ENCODE peak calls at places on chromosomes 6 and 20, in five cellular contexts. F is stimulated activated CD4-positive, alpha-beta T cell treated with anti-CD3 and anti-CD28 coated beads, Interleukin-15, amount 100 ng/mL, for 24 hours; A is endothelial cell; M is NCI-H1105; O is cardiac fibroblast. J is an unnamed sample.

GRCh38 chr20:58064411-58065010 is 163.9 kb downstream of the ANKRD60 start:
- DNase-seq in F (no peak), A (no peak), M (no peak), O (no peak), J (no peak)

GRCh38 chr20:44126445-44126844 is 60.5 kb downstream of the JPH2 start:
- DNase-seq in F (no peak), A (no peak), M (no peak), O (no peak), J (no peak)

GRCh38 chr6:117210279-117210678 is 55.1 kb upstream of the VGLL2 start:
- DNase-seq in F (no peak), A (no peak), M (no peak), O (no peak), J (no peak)

GRCh38 chr20:25248501-25249172 is 752 bp downstream of the PYGB start:
- DNase-seq in F (peak; percentile 39), A (peak; percentile 54), M (no peak), O (peak; percentile 42), J (peak; percentile 6)

GRCh38 chr6:11462742-11463414 is 74.7 kb upstream of the TMEM170B start:
- DNase-seq in F (no peak), A (no peak), M (no peak), O (no peak), J (no peak)

GRCh38 chr6:3752538-3753227 is 1.2 kb upstream of the PXDC1 start:
- DNase-seq in F (no peak), A (no peak), M (no peak), O (no peak), J (no peak)

GRCh38 chr6:15901141-15902115 is 227.5 kb upstream of the MYLIP start:
- DNase-seq in F (peak; percentile 52), A (no peak), M (no peak), O (no peak), J (no peak)

GRCh38 chr6:30599625-30600324 is 17.3 kb downstream of the PPP1R10 start:
- DNase-seq in F (no peak), A (peak; percentile 25), M (no peak), O (no peak), J (no peak)

GRCh38 chr6:2259574-2259973 is 14.2 kb upstream of the GMDS start:
- DNase-seq in F (no peak), A (no peak), M (no peak), O (no peak), J (no peak)

GRCh38 chr6:401239-401993 is 9.9 kb downstream of the IRF4 start:
- DNase-seq in F (no peak), A (no peak), M (no peak), O (no peak), J (no peak)

GRCh38 chr6:119349341-119350201 is at the start of gene MAN1A1:
- DNase-seq in F (peak; percentile 92), A (peak; percentile 94), M (peak; percentile 84), O (peak; percentile 77), J (peak; percentile 84)

GRCh38 chr20:61959301-61959700 is 106.4 kb downstream of the TAF4 start:
- DNase-seq in F (no peak), A (no peak), M (no peak), O (peak; percentile 22), J (no peak)

GRCh38 chr6:20112206-20112605 is 100.1 kb downstream of the MBOAT1 start:
- DNase-seq in F (no peak), A (no peak), M (no peak), O (no peak), J (no peak)

GRCh38 chr6:15423286-15423957 is 177.6 kb downstream of the JARID2 start:
- DNase-seq in F (no peak), A (no peak), M (no peak), O (no peak), J (no peak)

GRCh38 chr6:33613794-33614166 is 7.3 kb upstream of the ITPR3 start:
- DNase-seq in F (no peak), A (no peak), M (no peak), O (peak; percentile 77), J (no peak)

GRCh38 chr6:34151321-34152041 is 5.6 kb upstream of the GRM4 start:
- DNase-seq in F (no peak), A (no peak), M (peak; percentile 50), O (no peak), J (no peak)

GRCh38 chr6:27894839-27895762 is 17.1 kb downstream of the OR2B2 start:
- DNase-seq in F (peak; percentile 66), A (peak; percentile 43), M (peak; percentile 83), O (peak; percentile 93), J (peak; percentile 69)

GRCh38 chr20:40467014-40467413 is 222.0 kb downstream of the MAFB start:
- DNase-seq in F (no peak), A (no peak), M (no peak), O (no peak), J (no peak)

GRCh38 chr6:166006593-166007301 is 160.9 kb downstream of the TBXT start:
- DNase-seq in F (no peak), A (no peak), M (peak; percentile 31), O (peak; percentile 68), J (no peak)

GRCh38 chr20:38109025-38109541 is 56.0 kb downstream of the TGM2 start:
- DNase-seq in F (no peak), A (no peak), M (no peak), O (peak; percentile 60), J (no peak)

GRCh38 chr6:2913621-2914317 is 10.7 kb upstream of the SERPINB9 start:
- DNase-seq in F (no peak), A (no peak), M (no peak), O (no peak), J (no peak)

GRCh38 chr20:16709017-16709416 is 20.8 kb upstream of the SNRPB2 start:
- DNase-seq in F (no peak), A (no peak), M (no peak), O (no peak), J (no peak)

GRCh38 chr20:64194269-64194668 is 30.0 kb downstream of the MYT1 start:
- DNase-seq in F (no peak), A (no peak), M (no peak), O (no peak), J (no peak)

GRCh38 chr6:46325561-46326525 is 155.1 kb upstream of the ENPP5 start:
- DNase-seq in F (no peak), A (no peak), M (peak; percentile 82), O (peak; percentile 36), J (no peak)